ENCODE peak calls at places on chromosomes 2 and 18, in five cellular contexts. X is esophagus squamous epithelium, S is psoas muscle, O is OCI-LY7, C is sigmoid colon. J is an unnamed sample.
A peak's percentile ranks its signal among the peaks of the same experiment; 100 is the strongest.

GRCh38 chr2:196925768-196926561 is 542 bp downstream of the PGAP1 start:
- DNase-seq in X (no peak), S (peak; percentile 52), O (peak; percentile 9), C (peak; percentile 72), J (peak; percentile 36)

GRCh38 chr18:76453057-76453561 is 41.9 kb downstream of the ZNF516 start:
- DNase-seq in X (no peak), S (no peak), O (no peak), C (no peak), J (no peak)

GRCh38 chr2:81247648-81248047 is 943.1 kb upstream of the LRRTM1 start:
- DNase-seq in X (no peak), S (no peak), O (no peak), C (no peak), J (no peak)

GRCh38 chr2:240445961-240446538 is 10.6 kb downstream of the GPC1 start:
- DNase-seq in X (no peak), S (no peak), O (no peak), C (no peak), J (no peak)

GRCh38 chr2:221443631-221444030 is 128.5 kb downstream of the EPHA4 start:
- DNase-seq in X (no peak), S (no peak), O (no peak), C (no peak), J (no peak)

GRCh38 chr2:8667896-8668512 is 13.9 kb upstream of the ID2 start:
- DNase-seq in X (no peak), S (no peak), O (no peak), C (no peak), J (no peak)

GRCh38 chr2:186771850-186772463 is 77.0 kb downstream of the ZSWIM2 start:
- DNase-seq in X (no peak), S (no peak), O (no peak), C (no peak), J (peak; percentile 68)

GRCh38 chr2:220394433-220394832 is 767.0 kb downstream of the SLC4A3 start:
- DNase-seq in X (no peak), S (no peak), O (no peak), C (no peak), J (peak; percentile 62)

GRCh38 chr18:52670903-52671302 is 330.9 kb downstream of the DCC start:
- DNase-seq in X (no peak), S (no peak), O (peak; percentile 0), C (no peak), J (peak; percentile 49)

GRCh38 chr2:69086466-69086865 is 73.5 kb downstream of the ANTXR1 start:
- DNase-seq in X (no peak), S (no peak), O (no peak), C (no peak), J (peak; percentile 45)

GRCh38 chr2:219495531-219496122 is 3.1 kb upstream of the GMPPA start:
- DNase-seq in X (no peak), S (peak; percentile 88), O (peak; percentile 83), C (peak; percentile 84), J (peak; percentile 62)

GRCh38 chr2:237217995-237218621 is 132.4 kb downstream of the COPS8 start:
- DNase-seq in X (no peak), S (no peak), O (no peak), C (no peak), J (peak; percentile 57)

GRCh38 chr2:61291851-61292575 is 130.0 kb downstream of the C2orf74 start:
- DNase-seq in X (no peak), S (no peak), O (no peak), C (no peak), J (no peak)

GRCh38 chr2:226159875-226160479 is 639.6 kb downstream of the IRS1 start:
- DNase-seq in X (no peak), S (no peak), O (no peak), C (no peak), J (no peak)

GRCh38 chr2:71545572-71546274 is 92.4 kb downstream of the DYSF start:
- DNase-seq in X (no peak), S (peak; percentile 66), O (peak; percentile 68), C (peak; percentile 70), J (peak; percentile 50)

GRCh38 chr18:32293107-32293506 is 103.3 kb downstream of the MEP1B start:
- DNase-seq in X (no peak), S (no peak), O (no peak), C (no peak), J (no peak)

GRCh38 chr18:36035253-36035652 is 32.1 kb downstream of the RPRD1A start:
- DNase-seq in X (no peak), S (no peak), O (no peak), C (no peak), J (no peak)

GRCh38 chr2:152611458-152612231 is 105.6 kb downstream of the PRPF40A start:
- DNase-seq in X (no peak), S (peak; percentile 62), O (peak; percentile 4), C (peak; percentile 77), J (peak; percentile 83)

GRCh38 chr2:8402222-8402621 is 279.6 kb upstream of the ID2 start:
- DNase-seq in X (no peak), S (no peak), O (no peak), C (no peak), J (no peak)

GRCh38 chr2:69559696-69560482 is 83.7 kb downstream of the AAK1 start:
- DNase-seq in X (no peak), S (no peak), O (peak; percentile 56), C (no peak), J (peak; percentile 58)

GRCh38 chr2:81894451-81894990 is 1590.0 kb upstream of the LRRTM1 start:
- DNase-seq in X (no peak), S (no peak), O (no peak), C (no peak), J (no peak)

GRCh38 chr2:135742307-135742838 is 718 bp downstream of the UBXN4 start:
- DNase-seq in X (no peak), S (no peak), O (peak; percentile 66), C (no peak), J (peak; percentile 69)

GRCh38 chr18:39806519-39806918 is 2148.5 kb upstream of the PIK3C3 start:
- DNase-seq in X (no peak), S (no peak), O (no peak), C (no peak), J (peak; percentile 37)

GRCh38 chr18:76346490-76347130 is 148.4 kb downstream of the ZNF516 start:
- DNase-seq in X (no peak), S (no peak), O (no peak), C (no peak), J (no peak)

GRCh38 chr18:47260924-47261701 is 9.7 kb upstream of the SKOR2 start:
- DNase-seq in X (no peak), S (no peak), O (no peak), C (no peak), J (no peak)

DNA sequence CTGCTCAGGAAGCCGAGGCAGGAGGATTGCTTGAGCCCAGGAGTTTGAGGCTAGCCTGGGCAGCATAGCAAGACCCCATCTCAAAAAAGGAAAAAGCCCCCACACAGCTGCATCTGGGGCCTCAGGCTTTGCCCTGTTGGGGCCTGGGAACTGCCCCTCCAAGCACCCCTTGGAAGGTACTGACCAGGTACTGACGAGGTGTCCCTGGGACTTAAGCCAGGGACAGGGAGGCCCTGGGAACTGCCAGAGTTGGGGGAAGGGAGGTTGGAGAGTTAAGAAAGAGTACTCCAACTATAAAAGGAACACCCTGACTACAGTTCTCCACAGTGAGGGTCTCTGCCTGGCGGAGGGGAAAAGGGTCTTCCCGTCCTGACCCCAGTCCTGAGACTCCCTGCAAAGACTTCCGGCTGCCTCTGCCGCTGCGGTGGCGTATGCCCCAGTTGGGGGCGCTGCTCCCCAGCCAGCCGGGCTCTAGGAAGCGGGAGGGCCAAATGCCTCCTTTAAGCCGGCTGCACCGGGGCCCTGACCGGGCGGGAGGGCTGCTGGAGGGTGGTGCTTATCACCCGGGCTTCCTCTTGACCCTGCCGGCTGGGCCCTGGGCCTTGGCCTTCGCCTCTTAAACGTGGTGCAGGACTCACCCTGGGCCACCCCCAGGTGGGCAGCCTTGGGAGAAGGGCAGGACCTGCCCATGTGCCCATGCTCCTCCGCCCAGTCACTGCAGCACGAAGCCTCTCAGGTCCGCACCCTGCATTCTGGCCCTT is 12.8 kb downstream of the SLC30A3 start:
- DNase-seq in X (no peak), S (peak; percentile 81), O (peak; percentile 91), C (no peak), J (peak; percentile 13)
- TF ChIP-seq CTCF in X (peak; percentile 54), S (peak; percentile 77), O (peak; percentile 97), C (no peak), J (peak; percentile 80)

DNA sequence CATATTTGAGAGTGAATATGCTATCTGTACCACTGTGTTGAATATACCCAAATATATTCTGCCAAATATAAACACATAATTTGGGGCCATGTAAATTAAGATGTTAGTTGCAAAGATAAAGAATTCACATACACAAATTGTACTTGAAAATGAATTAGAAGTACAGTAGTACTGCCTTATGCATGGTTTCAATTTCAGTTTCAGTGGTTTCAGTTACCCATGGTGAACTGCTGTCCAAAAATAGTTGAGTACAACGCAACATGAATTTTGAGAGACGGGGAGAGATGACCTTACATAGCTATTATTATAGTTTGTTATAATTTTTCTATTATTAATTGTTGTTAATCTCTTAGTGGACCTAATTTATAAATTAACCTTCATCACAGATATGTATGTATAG is 1313.0 kb upstream of the FAM98A start:
- DNase-seq in X (no peak), S (no peak), O (no peak), C (no peak), J (no peak)
- H3K4me3 ChIP-seq in X (no peak overlapping the region), S (no peak overlapping the region), O (no peak overlapping the region), C (no peak overlapping the region), J (no peak overlapping the region)

DNA sequence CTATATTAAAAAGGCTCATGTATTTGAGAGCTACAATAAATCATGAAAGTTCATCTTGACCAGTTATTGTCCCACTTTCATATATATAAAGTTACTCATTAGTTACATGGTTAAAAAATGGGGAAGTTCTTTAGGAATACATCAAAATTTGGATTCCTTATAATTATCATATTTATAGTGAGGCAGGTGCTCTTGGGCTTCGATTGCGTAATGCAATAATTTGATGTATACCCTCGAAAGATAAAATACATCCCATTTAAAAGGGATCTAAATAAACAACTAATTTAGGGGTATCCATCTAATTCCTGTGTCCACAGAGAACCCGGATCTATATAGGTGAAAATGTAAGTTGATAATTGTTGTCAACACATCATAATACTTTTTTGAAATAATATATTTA is 444.6 kb downstream of the RIT2 start:
- DNase-seq in X (no peak), S (no peak), O (no peak), C (no peak), J (no peak)
- TF ChIP-seq CTCF in X (no peak), S (no peak), O (no peak), C (no peak), J (no peak)

GRCh38 chr2:27494284-27494943 is 586 bp downstream of the FNDC4 start:
- DNase-seq in X (no peak), S (peak; percentile 75), O (no peak), C (peak; percentile 83), J (peak; percentile 44)

GRCh38 chr2:27494944-27495554 is at the start of gene FNDC4:
- DNase-seq in X (no peak), S (peak; percentile 54), O (no peak), C (peak; percentile 64), J (peak; percentile 5)

GRCh38 chr2:27496357-27497287 is at the start of gene GCKR:
- DNase-seq in X (no peak), S (no peak), O (no peak), C (no peak), J (no peak)

GRCh38 chr2:27497288-27497627 is 619 bp downstream of the GCKR start:
- DNase-seq in X (no peak), S (no peak), O (no peak), C (no peak), J (no peak)

DNA sequence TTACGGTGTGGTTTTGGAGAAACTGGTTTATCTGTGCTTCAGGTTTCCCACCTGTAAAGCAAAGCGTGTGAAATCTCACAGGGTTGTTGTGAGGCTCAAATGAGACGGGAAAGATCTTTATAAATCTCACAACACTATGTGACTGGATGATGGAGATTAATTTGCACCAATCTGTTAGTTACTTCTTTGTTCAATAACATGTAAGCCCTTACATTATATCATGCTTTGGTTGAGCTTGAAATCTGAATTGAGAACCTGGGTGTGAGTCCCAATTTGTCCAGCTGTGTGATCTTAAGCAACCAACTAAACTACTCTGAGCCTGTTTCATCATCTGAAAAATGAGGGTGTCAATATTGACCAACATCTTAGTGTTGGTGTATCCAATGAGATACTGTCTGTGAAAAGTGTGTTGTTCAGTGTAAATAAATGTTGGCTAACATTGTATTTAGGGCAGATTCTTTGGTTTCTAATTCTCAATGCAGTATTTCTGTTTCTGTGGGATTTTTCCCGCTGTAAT is 741 bp upstream of the GCKR start:
- DNase-seq in X (no peak), S (no peak), O (no peak), C (no peak), J (no peak)
- H3K4me3 ChIP-seq in X (no peak overlapping the region), S (no peak overlapping the region), O (no peak overlapping the region), C (no peak overlapping the region), J (no peak overlapping the region)

J was measured in astrocyte of the spinal cord.